ENCODE peak calls at places on chromosomes 13 and 19, in seven cellular contexts. One of them, this sample, is unnamed.

GRCh38 chr19:13036366-13036976 is 41.2 kb downstream of the NFIX start:
- DNase-seq in osteoblast: peak; percentile 93
- DNase-seq in uterus: no peak
- DNase-seq in NCI-H1436: peak; percentile 94
- DNase-seq in T-helper 17 cell: no peak
- DNase-seq in PC-3: peak; percentile 93
- DNase-seq in progenitor cell of endocrine pancreas: no peak
- DNase-seq in this sample: no peak

GRCh38 chr19:30085394-30085793 is 143.4 kb downstream of the URI1 start:
- DNase-seq in osteoblast: peak; percentile 77
- DNase-seq in progenitor cell of endocrine pancreas: no peak
- DNase-seq in uterus: no peak
- DNase-seq in NCI-H1436: no peak
- DNase-seq in PC-3: no peak
- DNase-seq in T-helper 17 cell: no peak
- DNase-seq in this sample: no peak

GRCh38 chr13:37486171-37486661 is 112.4 kb downstream of the POSTN start:
- DNase-seq in osteoblast: no peak
- DNase-seq in PC-3: no peak
- DNase-seq in T-helper 17 cell: no peak
- DNase-seq in NCI-H1436: no peak
- DNase-seq in uterus: no peak
- DNase-seq in progenitor cell of endocrine pancreas: no peak
- DNase-seq in this sample: no peak

GRCh38 chr19:28874742-28875141 is 338.2 kb downstream of the UQCRFS1 start:
- DNase-seq in osteoblast: no peak
- DNase-seq in T-helper 17 cell: no peak
- DNase-seq in uterus: no peak
- DNase-seq in NCI-H1436: no peak
- DNase-seq in progenitor cell of endocrine pancreas: no peak
- DNase-seq in PC-3: no peak
- DNase-seq in this sample: no peak

GRCh38 chr19:18710986-18711751 is 27.7 kb downstream of the CRTC1 start:
- DNase-seq in osteoblast: peak; percentile 85
- DNase-seq in progenitor cell of endocrine pancreas: no peak
- DNase-seq in T-helper 17 cell: no peak
- DNase-seq in NCI-H1436: no peak
- DNase-seq in uterus: peak; percentile 71
- DNase-seq in PC-3: no peak
- DNase-seq in this sample: no peak

GRCh38 chr13:51000576-51001260 is 91.1 kb downstream of the RNASEH2B start:
- DNase-seq in PC-3: peak; percentile 2
- DNase-seq in uterus: peak; percentile 86
- DNase-seq in osteoblast: no peak
- DNase-seq in NCI-H1436: peak; percentile 22
- DNase-seq in progenitor cell of endocrine pancreas: no peak
- DNase-seq in T-helper 17 cell: no peak
- DNase-seq in this sample: no peak

GRCh38 chr19:2117215-2117960 is 20.7 kb downstream of the IZUMO4 start:
- DNase-seq in osteoblast: no peak
- DNase-seq in progenitor cell of endocrine pancreas: no peak
- DNase-seq in T-helper 17 cell: no peak
- DNase-seq in PC-3: no peak
- DNase-seq in uterus: no peak
- DNase-seq in NCI-H1436: no peak
- DNase-seq in this sample: no peak

GRCh38 chr13:97113231-97114001 is 108.7 kb upstream of the MBNL2 start:
- DNase-seq in NCI-H1436: peak; percentile 61
- DNase-seq in uterus: peak; percentile 37
- DNase-seq in T-helper 17 cell: no peak
- DNase-seq in PC-3: no peak
- DNase-seq in osteoblast: no peak
- DNase-seq in progenitor cell of endocrine pancreas: no peak
- DNase-seq in this sample: no peak

GRCh38 chr19:14030997-14031718 is 404 bp upstream of the IL27RA start:
- DNase-seq in osteoblast: no peak
- DNase-seq in T-helper 17 cell: no peak
- DNase-seq in NCI-H1436: no peak
- DNase-seq in progenitor cell of endocrine pancreas: no peak
- DNase-seq in PC-3: no peak
- DNase-seq in uterus: no peak
- DNase-seq in this sample: no peak

GRCh38 chr19:1252818-1253513 is 4.6 kb downstream of the MIDN start:
- DNase-seq in uterus: peak; percentile 95
- DNase-seq in progenitor cell of endocrine pancreas: no peak
- DNase-seq in osteoblast: peak; percentile 100
- DNase-seq in T-helper 17 cell: peak; percentile 60
- DNase-seq in PC-3: peak; percentile 79
- DNase-seq in NCI-H1436: peak; percentile 94
- DNase-seq in this sample: no peak

This sample was measured in CD4-positive, alpha-beta T cell.